ENCODE peak calls at places on chromosome 21, in four cellular contexts. U is heart right ventricle; I is CD8-positive, alpha-beta T cell; H is uterus. L is an unnamed sample.

GRCh38 chr21:46454142-46454541 is 4.5 kb upstream of the DIP2A start:
- DNase-seq in U (no peak), I (no peak), H (no peak), L (no peak)

GRCh38 chr21:17250651-17251294 is 262.1 kb upstream of the CXADR start:
- DNase-seq in U (no peak), I (no peak), H (no peak), L (no peak)

GRCh38 chr21:37463083-37463780 is 96.7 kb downstream of the DYRK1A start:
- DNase-seq in U (no peak), I (no peak), H (no peak), L (peak)

GRCh38 chr21:37220433-37220980 is 46.6 kb downstream of the VPS26C start:
- DNase-seq in U (no peak), I (no peak), H (no peak), L (peak)

GRCh38 chr21:34147835-34148804 is 74.7 kb downstream of the MRPS6 start:
- DNase-seq in U (no peak), I (no peak), H (no peak), L (no peak)

GRCh38 chr21:15466329-15466728 is 263.5 kb upstream of the USP25 start:
- DNase-seq in U (no peak), I (no peak), H (no peak), L (no peak)

GRCh38 chr21:28742527-28742926 is 250.2 kb downstream of the LTN1 start:
- DNase-seq in U (no peak), I (no peak), H (no peak), L (no peak)

GRCh38 chr21:17441370-17441769 is 71.5 kb upstream of the CXADR start:
- DNase-seq in U (no peak), I (no peak), H (no peak), L (no peak)

GRCh38 chr21:32789709-32790108 is 18.2 kb upstream of the PAXBP1 start:
- DNase-seq in U (no peak), I (no peak), H (no peak), L (no peak)

GRCh38 chr21:14687277-14687642 is 141.1 kb upstream of the SAMSN1 start:
- DNase-seq in U (no peak), I (no peak), H (no peak), L (no peak)

GRCh38 chr21:45299864-45300785 is 12.4 kb upstream of the POFUT2 start:
- DNase-seq in U (peak), I (no peak), H (peak), L (no peak)

GRCh38 chr21:25298512-25299491 is 308.5 kb downstream of the MRPL39 start:
- DNase-seq in U (no peak), I (no peak), H (no peak), L (no peak)

GRCh38 chr21:32592929-32593502 is 7.7 kb upstream of the TCP10L start:
- DNase-seq in U (no peak), I (no peak), H (no peak), L (no peak)

GRCh38 chr21:29144736-29145353 is 14.4 kb downstream of the MAP3K7CL start:
- DNase-seq in U (no peak), I (no peak), H (no peak), L (no peak)

GRCh38 chr21:19913995-19914394 is 1084.2 kb upstream of the NCAM2 start:
- DNase-seq in U (no peak), I (no peak), H (no peak), L (no peak)

GRCh38 chr21:14877581-14878228 is 187.1 kb downstream of the NRIP1 start:
- DNase-seq in U (no peak), I (no peak), H (no peak), L (no peak)

GRCh38 chr21:45130324-45130774 is 56.0 kb downstream of the ADARB1 start:
- DNase-seq in U (no peak), I (no peak), H (peak), L (no peak)

GRCh38 chr21:45410865-45411809 is 6.2 kb downstream of the COL18A1 start:
- DNase-seq in U (peak), I (no peak), H (no peak), L (no peak)

GRCh38 chr21:42465008-42465878 is 30.8 kb downstream of the RSPH1 start:
- DNase-seq in U (no peak), I (no peak), H (no peak), L (no peak)

GRCh38 chr21:37459575-37459974 is 93.0 kb downstream of the DYRK1A start:
- DNase-seq in U (no peak), I (no peak), H (no peak), L (no peak)

GRCh38 chr21:46284722-46285121 is 689 bp downstream of the MCM3AP start:
- DNase-seq in U (no peak), I (no peak), H (no peak), L (no peak)

GRCh38 chr21:41713495-41714281 is 53.2 kb downstream of the RIPK4 start:
- DNase-seq in U (no peak), I (no peak), H (no peak), L (no peak)

GRCh38 chr21:33816148-33816547 is 99.5 kb downstream of the ATP5PO start:
- DNase-seq in U (no peak), I (no peak), H (no peak), L (no peak)

GRCh38 chr21:29640233-29640554 is 299.6 kb downstream of the GRIK1 start:
- DNase-seq in U (no peak), I (no peak), H (no peak), L (no peak)

GRCh38 chr21:33587792-33588484 is 546 bp downstream of the DONSON start:
- DNase-seq in U (peak), I (no peak), H (peak), L (peak)

DNA sequence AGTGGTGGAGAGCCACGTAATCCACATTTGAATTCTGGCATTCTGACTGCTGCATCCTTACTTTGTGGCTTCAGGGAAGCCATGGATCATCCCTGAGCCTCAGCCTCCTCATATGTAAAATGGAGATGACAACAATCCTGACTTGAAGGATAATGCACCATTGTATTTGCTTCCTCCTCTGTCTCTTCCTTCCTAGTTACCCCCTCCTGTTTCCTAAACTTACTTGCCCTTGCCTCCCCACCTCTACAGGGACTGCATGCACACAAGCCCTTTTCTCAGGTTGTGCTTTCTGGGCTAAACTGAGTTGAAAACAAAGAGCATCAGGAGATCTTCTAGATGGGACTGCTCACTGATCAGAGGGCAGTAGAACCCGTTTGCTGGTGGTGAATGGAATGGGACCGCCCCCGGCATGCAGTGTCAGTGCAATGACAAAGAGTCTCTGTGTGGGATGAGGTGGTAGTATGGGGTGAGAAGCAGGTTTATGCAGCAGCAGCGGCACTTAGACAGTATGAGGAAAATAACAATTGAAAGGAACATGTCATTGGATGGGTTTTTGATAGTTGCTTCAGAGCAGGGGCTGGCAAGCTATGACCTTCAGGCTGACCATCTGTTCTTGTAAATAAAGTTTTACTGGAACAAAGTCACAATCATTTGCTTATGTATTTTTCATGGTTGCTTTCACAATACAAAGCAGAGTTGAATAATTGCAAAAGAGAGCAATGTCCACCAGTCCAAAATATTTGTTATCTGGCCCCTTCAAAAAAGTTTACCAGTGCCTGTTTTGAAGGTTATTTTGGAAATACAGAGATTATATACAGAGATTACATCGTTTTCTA is 6.1 kb upstream of the ADAMTS1 start:
- DNase-seq in U (no peak), I (no peak), H (no peak), L (no peak)
- H3K27ac ChIP-seq in U (no peak), I (no peak), H (no peak), L (no peak)

DNA sequence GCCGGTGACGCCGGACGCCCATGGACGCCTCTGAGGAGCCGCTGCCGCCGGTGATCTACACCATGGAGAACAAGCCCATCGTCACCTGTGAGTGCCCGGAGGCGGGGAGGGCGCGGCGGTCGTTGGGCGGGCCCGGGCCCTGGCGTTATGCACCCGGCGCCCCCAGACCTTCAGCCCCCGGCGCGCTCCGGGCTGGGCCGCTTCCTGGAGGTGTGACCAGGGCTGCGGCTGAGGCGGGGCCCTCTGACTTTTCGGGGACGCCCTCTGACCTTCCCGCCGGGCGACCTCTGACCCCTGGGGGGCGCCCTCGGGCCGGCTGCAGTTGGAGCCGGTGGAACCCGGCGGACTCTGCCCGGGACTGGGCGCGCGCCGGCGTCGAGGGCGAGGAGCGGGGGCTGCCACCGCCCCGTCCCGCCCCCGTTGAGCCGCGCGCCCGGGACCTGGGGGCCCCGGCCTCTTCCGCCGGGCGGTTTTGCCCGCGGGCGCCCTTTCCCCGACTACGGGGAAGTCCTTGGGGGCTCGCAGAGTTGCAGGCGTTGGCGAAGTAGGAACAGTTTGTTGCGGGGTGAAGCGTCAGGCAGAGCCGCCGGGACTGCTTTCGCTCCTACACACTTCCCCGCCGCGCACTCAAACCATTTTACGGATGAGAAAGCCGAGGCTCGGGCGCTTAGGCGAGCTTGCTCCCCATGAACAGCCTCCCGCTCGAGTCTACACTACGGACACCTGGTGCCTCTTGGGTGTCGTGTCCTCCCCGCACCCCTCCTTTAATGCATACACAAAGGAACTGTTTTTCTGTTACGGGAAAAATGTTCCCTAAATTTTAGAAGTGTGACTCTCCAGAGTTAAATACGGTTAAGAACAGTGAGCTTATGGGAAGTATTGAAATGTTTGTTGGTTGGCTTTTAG is 618 bp downstream of the TRAPPC10 start:
- DNase-seq in U (peak), I (peak), H (peak), L (peak)
- TF ChIP-seq CTCF in U (peak), I (no peak), H (no peak), L (peak)

GRCh38 chr21:35384375-35384774 is 335.3 kb upstream of the RUNX1 start:
- DNase-seq in U (no peak), I (no peak), H (no peak), L (no peak)
- H3K4me3 ChIP-seq in U (no peak), I (no peak), H (no peak), L (no peak)

GRCh38 chr21:36127977-36128376 is 6.9 kb upstream of the CBR3 start:
- DNase-seq in U (no peak), I (no peak), H (no peak), L (no peak)

GRCh38 chr21:36126621-36127110 is 8.2 kb upstream of the CBR3 start:
- DNase-seq in U (no peak), I (no peak), H (no peak), L (no peak)

GRCh38 chr21:36126166-36126565 is 8.7 kb upstream of the CBR3 start:
- DNase-seq in U (no peak), I (no peak), H (no peak), L (no peak)

GRCh38 chr21:36127250-36127904 is 7.5 kb upstream of the CBR3 start:
- DNase-seq in U (no peak), I (no peak), H (no peak), L (no peak)

DNA sequence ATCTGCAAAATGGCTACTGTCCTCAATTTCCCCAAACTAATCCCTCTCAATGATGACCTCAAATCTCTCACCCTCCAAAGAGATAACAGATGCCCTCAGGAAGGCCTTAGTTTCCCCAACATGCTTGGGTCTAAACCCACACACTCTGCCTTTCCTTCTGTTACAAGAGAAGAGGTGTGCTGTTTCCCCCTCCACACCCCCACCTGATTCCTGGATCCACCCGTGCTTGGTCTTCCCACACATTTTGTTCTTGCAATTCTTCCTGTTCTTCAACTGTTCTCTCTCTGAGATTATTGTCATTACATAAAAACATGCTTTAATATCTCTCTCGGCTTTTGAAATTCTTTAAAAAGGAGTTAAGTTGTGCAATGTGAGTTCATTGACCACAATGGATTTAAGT is 5.7 kb upstream of the CBR3 start:
- DNase-seq in U (no peak), I (no peak), H (no peak), L (no peak)
- H3K27ac ChIP-seq in U (no peak), I (no peak), H (peak), L (no peak)

GRCh38 chr21:31514598-31514997 is 144.9 kb upstream of the SOD1 start:
- DNase-seq in U (no peak), I (no peak), H (no peak), L (no peak)

GRCh38 chr21:31505975-31506374 is 153.5 kb upstream of the SOD1 start:
- DNase-seq in U (no peak), I (no peak), H (no peak), L (no peak)

GRCh38 chr21:31503939-31504338 is 155.6 kb upstream of the SOD1 start:
- DNase-seq in U (no peak), I (no peak), H (no peak), L (no peak)

GRCh38 chr21:31511258-31511657 is 148.2 kb upstream of the SOD1 start:
- DNase-seq in U (no peak), I (no peak), H (no peak), L (no peak)

DNA sequence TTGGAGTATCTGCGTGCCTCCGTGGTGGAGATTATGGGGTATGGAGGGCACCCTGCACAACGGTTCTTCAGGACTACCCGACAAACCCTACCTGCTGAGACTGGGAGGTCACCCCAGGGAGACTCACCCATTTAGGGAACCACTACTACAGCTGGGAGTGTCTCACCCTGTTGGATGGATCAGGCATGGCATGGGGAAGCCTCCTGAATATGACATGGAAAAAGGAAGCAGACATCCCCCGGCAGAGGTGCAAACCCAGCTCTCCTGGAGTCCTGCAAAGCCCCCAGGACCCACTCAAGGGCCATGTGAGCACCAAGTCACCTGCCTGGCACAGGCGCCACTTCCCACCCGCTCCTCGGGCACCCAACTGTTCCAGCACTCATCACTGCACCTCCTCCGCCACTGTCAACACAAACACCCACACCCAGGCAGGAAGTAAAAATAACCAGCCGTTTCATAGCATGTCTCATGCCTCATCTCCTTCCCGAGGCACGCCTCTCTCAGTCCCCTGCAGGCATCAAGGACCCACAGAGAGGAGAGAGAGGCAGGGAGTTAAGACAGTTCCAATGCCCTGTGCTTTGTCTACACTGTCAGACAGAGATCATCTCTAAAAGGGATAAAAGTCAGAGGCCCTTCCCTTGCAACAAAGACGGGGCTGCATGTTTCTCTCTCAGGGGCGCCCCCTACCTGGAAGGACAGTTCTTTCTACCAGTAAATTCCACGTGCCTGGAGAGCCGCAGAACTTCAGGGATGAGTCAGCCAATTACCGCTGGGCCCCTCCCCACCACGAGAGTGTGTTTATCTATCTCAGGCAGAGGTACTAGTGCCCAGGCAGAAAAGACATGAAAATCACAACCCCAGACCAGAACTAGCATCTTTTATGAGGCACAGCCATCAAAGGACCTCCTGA is 150.1 kb upstream of the SOD1 start:
- DNase-seq in U (no peak), I (peak), H (no peak), L (peak)
- TF ChIP-seq CTCF in U (no peak), I (peak), H (no peak), L (peak)

DNA sequence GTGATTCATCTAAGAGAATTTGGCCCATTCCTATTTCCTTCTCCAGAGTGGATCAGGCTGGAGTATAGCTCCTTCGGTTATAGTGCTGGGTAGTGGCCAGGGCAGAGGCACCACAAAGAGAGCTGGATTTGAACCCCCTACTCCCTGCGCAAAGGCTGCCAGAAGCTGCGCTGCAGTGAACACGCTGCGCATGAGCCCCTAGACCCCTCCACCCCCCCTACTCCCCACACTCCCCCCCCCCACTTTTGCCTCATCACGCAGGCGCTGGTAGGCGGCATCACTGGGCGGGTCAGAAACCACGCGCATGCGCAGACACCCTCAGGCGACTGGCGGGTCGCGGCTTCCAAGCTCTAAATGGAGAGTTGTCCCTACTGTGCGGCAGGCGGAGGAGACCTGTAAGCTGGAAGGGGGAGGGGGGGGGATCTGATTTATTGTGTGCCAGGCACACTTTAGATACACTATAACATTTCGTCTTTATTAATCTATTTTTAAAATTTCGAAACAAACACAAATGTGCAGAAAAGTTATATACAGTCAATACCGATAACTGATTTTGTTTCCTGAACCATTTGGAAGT is 38.7 kb upstream of the HMGN1 start:
- DNase-seq in U (peak), I (peak), H (peak), L (no peak)
- H3K4me3 ChIP-seq in U (peak), I (peak), H (peak), L (no peak)